ENCODE peak calls at places on chromosomes 3 and 15, in five cellular contexts. W is Calu3, Y is smooth muscle cell of the brain vasculature, B is A172, L is RWPE1. T is an unnamed sample.

GRCh38 chr15:74614744-74615312 is 808 bp upstream of the CLK3 start:
- DNase-seq in W (peak), Y (no peak), B (peak), L (no peak), T (no peak)

GRCh38 chr15:99706557-99707303 is 26.5 kb downstream of the LYSMD4 start:
- DNase-seq in W (no peak), Y (no peak), B (no peak), L (no peak), T (no peak)

GRCh38 chr15:95267476-95267875 is 1036.1 kb downstream of the MCTP2 start:
- DNase-seq in W (no peak), Y (no peak), B (no peak), L (no peak), T (no peak)

GRCh38 chr15:44812029-44812517 is 75.7 kb downstream of the TRIM69 start:
- DNase-seq in W (peak), Y (no peak), B (no peak), L (no peak), T (no peak)

GRCh38 chr3:40453933-40454332 is 3.2 kb upstream of the RPL14 start:
- DNase-seq in W (no peak), Y (no peak), B (no peak), L (no peak), T (no peak)

GRCh38 chr15:78811124-78811824 is at the start of gene ADAMTS7:
- DNase-seq in W (peak), Y (no peak), B (peak), L (peak), T (peak)

GRCh38 chr15:92914768-92915221 is 14.7 kb downstream of the CHD2 start:
- DNase-seq in W (no peak), Y (no peak), B (peak), L (no peak), T (no peak)

GRCh38 chr3:129614927-129615363 is 8.5 kb upstream of the PLXND1 start:
- DNase-seq in W (no peak), Y (no peak), B (peak), L (no peak), T (no peak)

GRCh38 chr3:148953094-148953493 is 38.2 kb upstream of the GYG1 start:
- DNase-seq in W (no peak), Y (no peak), B (no peak), L (no peak), T (no peak)

GRCh38 chr3:97721446-97721845 is 43.1 kb upstream of the ARL6 start:
- DNase-seq in W (no peak), Y (no peak), B (no peak), L (no peak), T (no peak)

T was measured in HCT116.